ENCODE peak calls at places on chromosomes 13 and 19, in seven cellular contexts. L is IMR-90, V is A549, J is RWPE1, S is heart right ventricle, Z is bronchial epithelial cell, G is tibial nerve. B is an unnamed sample.

GRCh38 chr19:16417660-16418596 is 53.8 kb downstream of the EPS15L1 start:
- DNase-seq in L (peak; percentile 42), V (peak; percentile 48), J (peak; percentile 81), S (peak; percentile 58), Z (peak; percentile 51), G (peak; percentile 72), B (peak; percentile 13)

GRCh38 chr19:30226464-30227070 is 145.6 kb upstream of the ZNF536 start:
- DNase-seq in L (no peak), V (no peak), J (no peak), S (no peak), Z (no peak), G (no peak), B (no peak)

GRCh38 chr13:20193924-20194631 is 1.3 kb upstream of the GJB2 start:
- DNase-seq in L (no peak), V (no peak), J (no peak), S (no peak), Z (peak; percentile 70), G (no peak), B (no peak)

GRCh38 chr19:5903054-5903501 is 512 bp downstream of the NDUFA11 start:
- DNase-seq in L (peak; percentile 49), V (no peak), J (peak; percentile 39), S (no peak), Z (no peak), G (no peak), B (peak; percentile 32)

GRCh38 chr13:19085258-19085657 is 96.4 kb downstream of the TUBA3C start:
- DNase-seq in L (no peak), V (no peak), J (no peak), S (no peak), Z (no peak), G (no peak), B (no peak)

GRCh38 chr13:110149036-110149435 is 157.9 kb downstream of the COL4A1 start:
- DNase-seq in L (no peak), V (no peak), J (no peak), S (no peak), Z (no peak), G (no peak), B (no peak)

GRCh38 chr13:70856706-70857105 is 748.5 kb upstream of the KLHL1 start:
- DNase-seq in L (no peak), V (no peak), J (no peak), S (no peak), Z (peak; percentile 3), G (no peak), B (no peak)

GRCh38 chr19:10290876-10291553 is 1.3 kb downstream of the ICAM5 start:
- DNase-seq in L (peak; percentile 54), V (peak; percentile 58), J (peak; percentile 64), S (no peak), Z (peak; percentile 36), G (no peak), B (peak; percentile 52)

GRCh38 chr13:97261254-97262015 is 39.3 kb downstream of the MBNL2 start:
- DNase-seq in L (no peak), V (no peak), J (no peak), S (no peak), Z (no peak), G (no peak), B (no peak)

GRCh38 chr13:111022241-111022640 is 92.9 kb upstream of the ARHGEF7 start:
- DNase-seq in L (no peak), V (no peak), J (no peak), S (no peak), Z (no peak), G (no peak), B (no peak)

DNA sequence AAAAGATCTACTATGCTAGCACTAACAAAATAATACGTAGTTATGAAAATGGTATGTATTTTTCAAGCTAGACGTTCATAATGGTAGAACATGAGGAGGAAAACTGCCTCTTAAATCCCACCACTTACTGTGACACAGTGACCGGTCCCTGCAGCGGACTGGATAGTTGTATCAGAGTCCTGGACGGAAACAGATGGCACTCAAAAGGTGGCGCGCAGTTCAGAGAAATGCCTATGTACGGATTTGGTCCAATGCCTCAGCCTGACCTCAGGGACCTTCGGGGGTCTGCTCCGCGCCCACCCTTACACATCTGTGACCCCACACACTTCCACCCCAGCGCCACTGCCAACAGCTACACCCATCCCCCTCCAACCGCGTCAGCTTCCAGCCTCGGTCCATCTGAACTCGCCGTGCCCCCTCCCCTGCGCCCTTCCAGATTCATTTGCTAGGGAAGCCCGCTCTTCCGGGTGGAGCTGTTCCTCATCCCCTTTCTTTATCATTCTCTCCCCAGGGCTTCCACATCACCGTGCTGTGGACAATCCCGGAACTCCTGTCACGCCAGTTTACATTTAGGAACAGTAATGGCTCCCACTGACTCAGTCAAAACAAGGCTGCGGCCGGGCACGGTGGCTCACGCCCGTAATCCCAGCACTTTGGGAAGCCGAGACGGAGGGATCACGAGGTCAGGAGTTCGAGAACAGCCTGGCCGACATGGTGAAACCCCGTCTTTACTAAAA is 794 bp upstream of the LENG8 start:
- DNase-seq in L (peak; percentile 68), V (peak; percentile 73), J (no peak), S (peak; percentile 68), Z (peak; percentile 56), G (peak; percentile 33), B (peak; percentile 57)
- TF ChIP-seq CTCF in L (no peak), V (no peak), J (no peak), S (no peak), Z (no peak), G (no peak), B (peak; percentile 17)

GRCh38 chr13:93116809-93117208 is 109.8 kb upstream of the GPC6 start:
- DNase-seq in L (no peak), V (no peak), J (no peak), S (no peak), Z (no peak), G (no peak), B (no peak)
- TF ChIP-seq CTCF in L (no peak), V (no peak), J (no peak), S (no peak), Z (no peak), G (no peak), B (no peak)

DNA sequence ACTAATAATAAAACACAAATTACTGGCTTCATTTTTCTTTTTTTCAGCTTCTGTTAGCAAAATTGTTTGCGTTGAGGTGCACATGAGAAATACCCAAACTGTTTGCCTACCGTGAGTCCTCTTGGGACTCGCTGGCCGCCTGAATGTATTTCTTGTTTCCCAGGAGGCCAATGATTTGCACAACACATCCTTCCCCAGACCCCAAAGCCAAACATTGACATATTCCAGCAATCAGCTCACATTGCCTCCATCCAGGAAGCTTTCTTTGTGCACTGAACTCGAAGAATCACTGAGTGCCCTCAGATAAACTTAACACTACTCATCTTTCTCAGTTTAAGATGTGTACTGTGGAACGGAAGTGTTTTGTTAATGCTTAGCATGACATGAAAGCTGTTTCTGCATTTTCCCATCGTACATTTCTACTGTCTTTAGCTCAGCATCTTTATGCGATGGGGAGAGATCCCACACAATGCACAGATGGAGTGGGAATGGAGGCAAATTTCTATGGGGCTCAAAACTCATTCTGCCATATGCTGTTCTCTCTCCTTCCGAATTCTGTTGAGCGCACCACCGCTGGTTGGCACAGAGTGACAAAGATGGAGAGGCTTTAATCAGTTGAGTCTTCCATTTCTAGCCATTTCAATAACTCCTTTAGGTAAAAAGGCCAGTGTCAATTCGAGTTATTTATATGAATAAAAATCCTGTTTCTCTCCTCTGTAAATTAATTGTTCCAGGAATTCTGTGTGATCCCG is 399.6 kb downstream of the RFC3 start:
- DNase-seq in L (no peak), V (no peak), J (no peak), S (no peak), Z (no peak), G (no peak), B (no peak)
- TF ChIP-seq CTCF in L (no peak), V (no peak), J (no peak), S (no peak), Z (no peak), G (no peak), B (no peak)

GRCh38 chr19:47086280-47086679 is 27.3 kb downstream of the ZC3H4 start:
- DNase-seq in L (no peak), V (no peak), J (no peak), S (no peak), Z (no peak), G (no peak), B (no peak)
- TF ChIP-seq CTCF in L (no peak), V (no peak), J (no peak), S (no peak), Z (no peak), G (no peak), B (no peak)

GRCh38 chr13:23632741-23633140 is 62.5 kb downstream of the TNFRSF19 start:
- DNase-seq in L (no peak), V (no peak), J (no peak), S (no peak), Z (no peak), G (no peak), B (no peak)

GRCh38 chr13:23637813-23638212 is 67.6 kb downstream of the TNFRSF19 start:
- DNase-seq in L (no peak), V (no peak), J (no peak), S (peak; percentile 34), Z (no peak), G (peak; percentile 35), B (no peak)

GRCh38 chr13:23631676-23632622 is 61.7 kb downstream of the TNFRSF19 start:
- DNase-seq in L (no peak), V (no peak), J (no peak), S (no peak), Z (no peak), G (no peak), B (no peak)

GRCh38 chr13:23636360-23636759 is 66.1 kb downstream of the TNFRSF19 start:
- DNase-seq in L (no peak), V (no peak), J (no peak), S (no peak), Z (no peak), G (no peak), B (no peak)

GRCh38 chr13:23634897-23635296 is 64.7 kb downstream of the TNFRSF19 start:
- DNase-seq in L (no peak), V (no peak), J (no peak), S (no peak), Z (no peak), G (no peak), B (no peak)
- TF ChIP-seq CTCF in L (no peak), V (no peak), J (no peak), S (no peak), Z (no peak), G (no peak), B (peak; percentile 24)

GRCh38 chr19:35740423-35741215 is 1.6 kb downstream of the IGFLR1 start:
- DNase-seq in L (peak; percentile 93), V (peak; percentile 97), J (peak; percentile 99), S (peak; percentile 98), Z (peak; percentile 85), G (peak; percentile 97), B (peak; percentile 94)
- TF ChIP-seq CTCF in L (peak; percentile 24), V (no peak), J (no peak), S (no peak), Z (no peak), G (no peak), B (peak; percentile 42)

GRCh38 chr19:45446295-45446694 is 21.5 kb upstream of the FOSB start:
- DNase-seq in L (peak; percentile 52), V (peak; percentile 83), J (no peak), S (no peak), Z (peak; percentile 50), G (no peak), B (no peak)
- TF ChIP-seq CTCF in L (peak; percentile 54), V (peak; percentile 79), J (no peak), S (no peak), Z (peak; percentile 44), G (peak; percentile 28), B (peak; percentile 72)

DNA sequence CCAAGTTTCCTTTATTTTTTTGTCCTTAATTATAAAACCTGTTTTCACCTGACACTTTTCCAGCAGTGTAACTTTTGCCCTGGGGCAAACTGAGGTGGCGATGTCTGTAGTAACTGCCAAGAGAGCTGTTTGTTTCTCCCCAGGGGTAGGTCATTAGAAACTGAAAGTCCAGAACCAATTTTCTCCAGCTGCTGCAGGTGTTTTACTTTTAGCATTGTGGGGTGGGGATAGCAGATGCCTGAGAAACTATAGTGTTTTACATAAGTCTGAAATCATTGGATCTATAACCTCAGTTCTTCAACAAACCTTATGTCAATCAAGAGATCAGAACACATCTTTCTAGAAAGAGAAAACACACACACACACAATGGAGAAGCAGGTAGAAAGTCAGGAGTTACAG is 92.7 kb downstream of the LHFPL6 start:
- DNase-seq in L (no peak), V (no peak), J (peak; percentile 43), S (no peak), Z (peak; percentile 47), G (no peak), B (no peak)
- TF ChIP-seq CTCF in L (no peak), V (no peak), J (no peak), S (no peak), Z (no peak), G (no peak), B (no peak)

B was measured in HFFc6.